ENCODE peak calls at places on chromosomes 5 and 9, in six cellular contexts. L is sigmoid colon, N is HL-60, S is spleen, V is LNCaP clone FGC, R is fibroblast of lung. C is an unnamed sample.

GRCh38 chr9:73441890-73442818 is 290.5 kb downstream of the ANXA1 start:
- DNase-seq in L (no peak), N (no peak), S (no peak), V (no peak), R (peak), C (no peak)

GRCh38 chr5:82106806-82107205 is 135.0 kb downstream of the ATG10 start:
- DNase-seq in L (no peak), N (no peak), S (no peak), V (no peak), R (no peak), C (no peak)

GRCh38 chr5:78650562-78650930 is 2.0 kb upstream of the LHFPL2 start:
- DNase-seq in L (no peak), N (no peak), S (no peak), V (no peak), R (no peak), C (no peak)

GRCh38 chr9:137374131-137374845 is 48.7 kb downstream of the EXD3 start:
- DNase-seq in L (peak), N (no peak), S (peak), V (no peak), R (no peak), C (no peak)

GRCh38 chr5:66442951-66443445 is 153.2 kb upstream of the MAST4 start:
- DNase-seq in L (no peak), N (no peak), S (no peak), V (no peak), R (peak), C (no peak)

GRCh38 chr5:163941068-163941467 is 435.6 kb downstream of the MAT2B start:
- DNase-seq in L (no peak), N (no peak), S (no peak), V (no peak), R (no peak), C (no peak)

GRCh38 chr5:83955916-83956315 is 235.3 kb upstream of the HAPLN1 start:
- DNase-seq in L (no peak), N (no peak), S (no peak), V (no peak), R (peak), C (peak)

GRCh38 chr5:68356216-68356615 is 140.7 kb downstream of the PIK3R1 start:
- DNase-seq in L (no peak), N (no peak), S (no peak), V (no peak), R (no peak), C (no peak)

GRCh38 chr5:81853005-81853357 is 102.1 kb upstream of the SSBP2 start:
- DNase-seq in L (no peak), N (no peak), S (no peak), V (no peak), R (no peak), C (no peak)

GRCh38 chr5:17785774-17786173 is 151.5 kb downstream of the TAF11L14 start:
- DNase-seq in L (no peak), N (no peak), S (no peak), V (no peak), R (no peak), C (no peak)

DNA sequence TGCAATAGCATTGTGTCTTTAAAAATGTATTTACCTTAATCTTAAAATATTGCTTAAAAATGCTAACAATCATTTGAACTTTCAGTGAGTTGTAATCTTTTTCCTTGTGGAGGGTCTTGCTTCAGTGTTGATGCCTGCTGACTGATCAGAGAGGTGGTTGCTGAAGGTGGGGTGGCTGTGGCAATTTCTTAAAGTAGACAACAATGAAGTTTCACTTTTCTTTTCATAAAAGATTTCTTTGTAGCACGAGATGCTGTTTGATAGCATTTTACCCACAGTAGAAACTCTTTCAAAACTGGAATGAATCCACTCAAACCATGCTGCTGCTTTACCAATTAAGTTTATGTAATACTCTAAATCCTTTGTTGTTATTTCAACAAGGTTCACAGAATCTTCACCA is 50.8 kb downstream of the NR3C1 start:
- DNase-seq in L (no peak), N (no peak), S (no peak), V (no peak), R (no peak), C (no peak)
- H3K4me3 ChIP-seq in L (no peak), N (no peak), S (peak), V (no peak), R (no peak), C (no peak)

GRCh38 chr9:134433101-134433500 is 106.8 kb downstream of the RXRA start:
- DNase-seq in L (peak), N (no peak), S (no peak), V (no peak), R (peak), C (no peak)
- TF ChIP-seq CTCF in L (no peak), N (no peak), S (no peak), V (no peak), R (no peak), C (no peak)

DNA sequence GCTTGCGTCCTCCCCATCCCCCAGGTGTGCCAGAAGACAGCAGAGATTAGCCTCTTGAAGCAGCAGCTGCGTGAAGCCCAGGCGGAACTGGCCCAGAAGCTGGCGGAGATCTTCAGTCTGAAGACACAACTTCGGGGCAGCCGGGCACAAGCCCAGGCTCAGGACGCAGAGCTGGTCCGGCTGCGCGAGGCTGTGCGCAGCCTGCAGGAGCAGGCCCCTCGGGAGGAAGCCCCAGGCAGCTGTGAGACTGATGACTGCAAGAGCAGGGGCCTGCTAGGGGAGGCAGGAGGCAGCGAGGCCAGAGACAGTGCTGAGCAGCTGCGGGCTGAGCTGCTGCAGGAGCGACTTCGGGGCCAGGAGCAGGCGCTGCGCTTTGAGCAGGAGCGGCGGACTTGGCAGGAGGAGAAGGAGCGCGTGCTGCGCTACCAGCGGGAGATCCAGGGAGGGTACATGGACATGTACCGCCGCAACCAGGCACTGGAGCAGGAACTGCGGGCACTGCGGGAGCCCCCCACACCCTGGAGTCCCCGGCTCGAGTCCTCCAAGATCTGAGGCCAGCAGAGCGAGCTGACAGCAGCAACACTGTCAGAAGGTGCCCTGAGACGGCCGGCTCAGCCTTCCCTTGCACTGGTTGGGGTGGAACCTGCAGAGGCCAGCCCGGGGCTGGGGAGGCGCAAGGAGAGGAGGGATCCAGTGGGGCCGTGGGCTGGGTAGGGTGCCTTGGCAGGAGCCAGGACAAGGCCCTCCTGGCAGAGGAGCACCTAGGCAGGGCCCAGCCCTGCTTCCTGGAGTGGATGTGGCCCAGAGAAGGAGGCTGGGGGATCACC is 8.3 kb downstream of the N4BP3 start:
- DNase-seq in L (peak), N (no peak), S (no peak), V (no peak), R (no peak), C (no peak)
- H3K4me3 ChIP-seq in L (peak), N (peak), S (peak), V (peak), R (no peak), C (no peak)

GRCh38 chr9:129139233-129139992 is 28.2 kb downstream of the PTPA start:
- DNase-seq in L (peak), N (peak), S (peak), V (peak), R (peak), C (peak)
- TF ChIP-seq CTCF in L (peak), N (peak), S (peak), V (peak), R (peak), C (peak)

GRCh38 chr5:55540024-55540423 is 5.3 kb upstream of the PLPP1 start:
- DNase-seq in L (no peak), N (no peak), S (no peak), V (no peak), R (peak), C (no peak)

GRCh38 chr5:55535199-55535905 is 588 bp upstream of the PLPP1 start:
- DNase-seq in L (no peak), N (no peak), S (no peak), V (no peak), R (no peak), C (no peak)

GRCh38 chr5:55540525-55540924 is 5.8 kb upstream of the PLPP1 start:
- DNase-seq in L (no peak), N (no peak), S (no peak), V (no peak), R (no peak), C (no peak)

GRCh38 chr5:55541056-55541635 is 6.4 kb upstream of the PLPP1 start:
- DNase-seq in L (no peak), N (no peak), S (no peak), V (no peak), R (no peak), C (no peak)

DNA sequence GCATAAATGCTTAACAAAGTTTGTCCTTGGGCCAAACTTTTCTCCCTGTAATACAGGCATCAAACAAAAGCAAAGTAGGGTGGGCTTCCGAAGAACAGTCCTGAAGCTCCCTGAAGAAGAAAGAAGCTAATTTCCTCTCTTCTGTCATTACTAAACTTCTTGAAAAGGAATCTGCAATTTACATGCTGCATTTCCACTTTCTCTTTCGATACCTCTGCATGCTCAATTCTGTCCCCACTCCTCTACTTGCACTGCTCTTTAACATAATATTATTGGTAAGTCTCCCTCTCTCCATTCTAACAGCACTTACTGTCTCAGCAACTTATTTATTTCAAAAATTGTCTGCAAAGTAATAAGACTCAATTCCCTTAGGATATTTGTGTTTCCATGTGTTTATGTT is 3.9 kb upstream of the PLPP1 start:
- DNase-seq in L (no peak), N (no peak), S (no peak), V (no peak), R (no peak), C (no peak)
- H3K4me3 ChIP-seq in L (no peak), N (no peak), S (peak), V (no peak), R (no peak), C (no peak)

DNA sequence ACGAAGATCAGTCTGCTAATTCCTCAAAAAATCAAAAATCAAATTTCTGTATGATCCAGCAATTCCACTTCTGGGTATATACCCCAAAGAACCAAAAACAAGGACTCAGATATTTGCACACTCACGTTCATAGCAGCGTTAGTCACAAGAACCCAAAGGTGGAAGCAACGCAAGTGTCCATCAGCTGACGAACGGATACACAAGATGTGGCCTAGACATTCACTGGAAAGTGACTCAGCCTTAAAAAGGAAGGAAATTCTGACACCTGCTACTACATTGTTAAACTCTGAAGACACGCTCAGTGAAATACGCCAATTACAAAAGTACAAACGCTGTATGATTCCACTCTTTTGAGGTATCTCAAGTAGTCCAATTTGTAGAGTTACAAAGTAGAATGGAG is 93.3 kb downstream of the OTULIN start:
- DNase-seq in L (no peak), N (peak), S (no peak), V (no peak), R (no peak), C (no peak)
- TF ChIP-seq CTCF in L (no peak), N (no peak), S (no peak), V (no peak), R (no peak), C (no peak)

GRCh38 chr5:375336-375920 is 53.9 kb downstream of the AHRR start:
- DNase-seq in L (peak), N (no peak), S (peak), V (no peak), R (no peak), C (no peak)

GRCh38 chr5:372911-373709 is 51.6 kb downstream of the AHRR start:
- DNase-seq in L (no peak), N (peak), S (peak), V (no peak), R (peak), C (no peak)

GRCh38 chr5:374631-375335 is 53.3 kb downstream of the AHRR start:
- DNase-seq in L (peak), N (no peak), S (peak), V (no peak), R (no peak), C (no peak)

GRCh38 chr5:372556-372910 is 51.0 kb downstream of the AHRR start:
- DNase-seq in L (no peak), N (peak), S (peak), V (no peak), R (no peak), C (no peak)

GRCh38 chr5:373710-374602 is 52.4 kb downstream of the AHRR start:
- DNase-seq in L (no peak), N (peak), S (peak), V (no peak), R (peak), C (no peak)
- H3K4me3 ChIP-seq in L (no peak), N (peak), S (peak), V (no peak), R (peak), C (no peak)